ENCODE peak calls at places on chromosomes 4 and X, in four cellular contexts. R is Calu3, L is HT1080, T is choroid plexus epithelial cell. M is an unnamed sample.

GRCh38 chr4:23947826-23948225 is 58.0 kb upstream of the PPARGC1A start:
- DNase-seq in R (no peak), T (peak), L (no peak), M (no peak)

GRCh38 chr4:145618210-145618911 is 824 bp upstream of the MMAA start:
- DNase-seq in R (no peak), T (peak), L (no peak), M (no peak)

GRCh38 chrX:120308959-120309872 is 2.0 kb downstream of the TMEM255A start:
- DNase-seq in L (no peak), T (peak), R (peak), M (peak)

GRCh38 chrX:133923113-133923512 is 62.3 kb downstream of the GPC3 start:
- DNase-seq in L (no peak), R (no peak), T (peak), M (no peak)

GRCh38 chr4:81606796-81607550 is 135.3 kb upstream of the RASGEF1B start:
- DNase-seq in R (peak), L (peak), T (peak), M (no peak)

GRCh38 chr4:10891866-10892265 is 207.3 kb upstream of the CLNK start:
- DNase-seq in R (no peak), T (no peak), L (no peak), M (no peak)

GRCh38 chr4:2962099-2962455 is 1.1 kb downstream of the NOP14 start:
- DNase-seq in T (no peak), R (no peak), L (no peak), M (no peak)

GRCh38 chrX:54045563-54046228 is 1.4 kb upstream of the PHF8 start:
- DNase-seq in T (peak), R (no peak), L (no peak), M (no peak)

GRCh38 chr4:7186081-7186480 is 6.3 kb upstream of the SORCS2 start:
- DNase-seq in R (peak), T (no peak), L (no peak), M (no peak)

GRCh38 chr4:157792716-157793115 is 380.1 kb downstream of the GASK1B start:
- DNase-seq in R (no peak), T (peak), L (peak), M (peak)

GRCh38 chr4:30719363-30720020 is 677 bp upstream of the PCDH7 start:
- DNase-seq in T (peak), L (peak), R (peak), M (peak)

GRCh38 chr4:94758700-94759399 is 1.1 kb downstream of the BMPR1B start:
- DNase-seq in L (no peak), T (peak), R (peak), M (peak)

GRCh38 chr4:105631818-105632400 is 76.6 kb downstream of the INTS12 start:
- DNase-seq in R (no peak), L (no peak), T (no peak), M (no peak)

GRCh38 chr4:181258569-181258968 is 984.6 kb upstream of the TENM3 start:
- DNase-seq in R (no peak), L (no peak), T (no peak), M (no peak)

GRCh38 chrX:13029831-13030771 is 14.3 kb downstream of the FAM9C start:
- DNase-seq in L (peak), T (peak), R (peak), M (no peak)

GRCh38 chr4:16225681-16225995 is 633 bp downstream of the TAPT1 start:
- DNase-seq in R (no peak), T (peak), L (peak), M (no peak)

GRCh38 chr4:112832493-112832892 is 195.6 kb downstream of the LARP7 start:
- DNase-seq in T (no peak), L (no peak), R (no peak), M (no peak)

GRCh38 chrX:71998836-71999509 is 88.3 kb downstream of the NHSL2 start:
- DNase-seq in T (no peak), R (peak), L (peak), M (no peak)

GRCh38 chr4:1447676-1448588 is 41.7 kb upstream of the NKX1-1 start:
- DNase-seq in L (no peak), T (no peak), R (no peak), M (no peak)

GRCh38 chrX:1558761-1559468 is 21.9 kb upstream of the P2RY8 start:
- DNase-seq in R (no peak), T (no peak), L (no peak), M (no peak)

GRCh38 chrX:107542500-107542899 is 85.8 kb upstream of the PRPS1 start:
- DNase-seq in T (peak), R (peak), L (peak), M (peak)

GRCh38 chrX:30525732-30526131 is 51.8 kb downstream of the TASL start:
- DNase-seq in T (no peak), R (no peak), L (no peak), M (no peak)

GRCh38 chrX:19687395-19687794 is 172.1 kb upstream of the MAP3K15 start:
- DNase-seq in T (no peak), L (no peak), R (no peak), M (no peak)

GRCh38 chr4:7043521-7044414 is 596 bp downstream of the TADA2B start:
- DNase-seq in L (no peak), T (peak), R (peak), M (peak)

GRCh38 chr4:54498661-54499111 is 159.1 kb upstream of the KIT start:
- DNase-seq in L (peak), T (peak), R (peak), M (peak)

GRCh38 chr4:76028242-76028859 is 5.1 kb upstream of the CXCL10 start:
- DNase-seq in R (no peak), L (no peak), T (peak), M (peak)

GRCh38 chrX:50168305-50168704 is 32.5 kb downstream of the AKAP4 start:
- DNase-seq in L (peak), T (peak), R (no peak), M (no peak)

GRCh38 chr4:89303177-89303576 is 4.4 kb downstream of the GPRIN3 start:
- DNase-seq in T (no peak), L (no peak), R (no peak), M (no peak)

GRCh38 chrX:150303386-150304097 is 59.6 kb upstream of the MAMLD1 start:
- DNase-seq in R (no peak), T (no peak), L (no peak), M (no peak)

GRCh38 chr4:123510666-123511065 is 114.1 kb downstream of the SPRY1 start:
- DNase-seq in T (no peak), R (no peak), L (no peak), M (no peak)

GRCh38 chrX:10098235-10098819 is 58.4 kb upstream of the CLCN4 start:
- DNase-seq in T (peak), L (no peak), R (no peak), M (no peak)

GRCh38 chr4:101865501-101866062 is 75.1 kb downstream of the BANK1 start:
- DNase-seq in T (peak), R (no peak), L (peak), M (peak)

GRCh38 chr4:68865178-68865638 is 49.4 kb downstream of the UGT2B10 start:
- DNase-seq in T (no peak), L (no peak), R (peak), M (no peak)

GRCh38 chr4:110096406-110096805 is 102.0 kb downstream of the ELOVL6 start:
- DNase-seq in L (no peak), T (no peak), R (no peak), M (no peak)

GRCh38 chrX:123036401-123036800 is 147.7 kb upstream of the GRIA3 start:
- DNase-seq in R (no peak), L (no peak), T (no peak), M (no peak)

GRCh38 chr4:103948244-103949018 is 228.6 kb upstream of the TACR3 start:
- DNase-seq in L (no peak), R (peak), T (no peak), M (no peak)

M was measured in astrocyte.